ENCODE peak calls at places on chromosome 5, in four cellular contexts. F is K562, V is HepG2, N is H1. G is an unnamed sample.

GRCh38 chr5:134465856-134466240 is 54.2 kb upstream of the CDKN2AIPNL start:
- DNase-seq in V (peak), N (peak), F (peak), G (peak)

GRCh38 chr5:54115768-54116403 is 194.5 kb downstream of the ARL15 start:
- DNase-seq in F (no peak), N (no peak), V (no peak), G (no peak)

GRCh38 chr5:66821626-66822429 is 225.6 kb downstream of the MAST4 start:
- DNase-seq in F (no peak), V (no peak), N (no peak), G (no peak)

GRCh38 chr5:1763960-1764605 is 35.6 kb downstream of the MRPL36 start:
- DNase-seq in F (no peak), N (peak), V (no peak), G (no peak)

GRCh38 chr5:43514471-43514815 is 505 bp downstream of the C5orf34 start:
- DNase-seq in V (peak), N (no peak), F (no peak), G (peak)

GRCh38 chr5:116938488-116938887 is 363.9 kb upstream of the SEMA6A start:
- DNase-seq in N (no peak), V (no peak), F (no peak), G (no peak)

GRCh38 chr5:43336159-43336558 is 22.9 kb upstream of the HMGCS1 start:
- DNase-seq in V (no peak), N (no peak), F (no peak), G (peak)

GRCh38 chr5:88556415-88556814 is 287.8 kb upstream of the TMEM161B start:
- DNase-seq in V (no peak), F (no peak), N (peak), G (no peak)

GRCh38 chr5:64865662-64866061 is 96.9 kb downstream of the CWC27 start:
- DNase-seq in F (no peak), V (no peak), N (no peak), G (no peak)

GRCh38 chr5:52690236-52690685 is 97.5 kb upstream of the ITGA1 start:
- DNase-seq in V (no peak), F (no peak), N (no peak), G (no peak)

GRCh38 chr5:123720955-123721354 is 209.0 kb downstream of the CSNK1G3 start:
- DNase-seq in N (no peak), F (no peak), V (no peak), G (no peak)

GRCh38 chr5:52491071-52491828 is 296.5 kb upstream of the ITGA1 start:
- DNase-seq in F (no peak), N (no peak), V (no peak), G (no peak)

GRCh38 chr5:155735388-155735787 is 591.6 kb upstream of the SGCD start:
- DNase-seq in F (no peak), V (no peak), N (no peak), G (no peak)

GRCh38 chr5:179142434-179143198 is 82.4 kb downstream of the ZNF354C start:
- DNase-seq in V (no peak), N (no peak), F (no peak), G (no peak)

GRCh38 chr5:41955432-41956024 is 30.4 kb downstream of the FBXO4 start:
- DNase-seq in V (peak), N (no peak), F (no peak), G (no peak)

GRCh38 chr5:135034186-135034962 is at the start of gene PITX1:
- DNase-seq in F (peak), V (peak), N (peak), G (peak)

GRCh38 chr5:56376128-56376527 is 143.0 kb upstream of the ANKRD55 start:
- DNase-seq in N (no peak), F (no peak), V (peak), G (no peak)

GRCh38 chr5:56382896-56383295 is 149.8 kb upstream of the ANKRD55 start:
- DNase-seq in V (no peak), F (no peak), N (no peak), G (no peak)

GRCh38 chr5:56375011-56375410 is 141.9 kb upstream of the ANKRD55 start:
- DNase-seq in N (no peak), F (no peak), V (no peak), G (no peak)

GRCh38 chr5:56377573-56377972 is 144.4 kb upstream of the ANKRD55 start:
- DNase-seq in N (no peak), V (no peak), F (no peak), G (no peak)
- TF ChIP-seq MAFK in N (no peak), V (no peak), F (no peak), G (no peak)

DNA sequence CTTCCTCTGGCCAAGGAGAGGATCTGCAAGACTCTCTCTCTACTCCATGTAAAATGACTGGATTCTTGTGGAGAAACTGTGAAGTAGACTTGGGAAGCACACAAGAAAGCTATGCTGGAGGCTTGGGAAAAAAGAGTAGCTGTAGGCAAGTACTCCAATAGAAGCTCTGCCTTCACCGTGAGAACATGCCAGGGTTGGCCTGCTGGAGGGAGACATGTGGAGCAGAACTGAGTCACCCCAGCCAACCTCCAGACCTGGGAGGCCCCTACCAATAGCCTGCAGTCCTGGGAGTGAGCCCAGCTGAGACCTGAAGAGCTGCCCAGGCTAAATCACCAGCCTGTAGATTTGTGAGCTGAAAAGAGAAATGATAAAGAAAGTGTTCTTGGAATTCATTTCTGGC is 66.6 kb downstream of the DEPDC1B start:
- DNase-seq in V (no peak), F (no peak), N (no peak), G (no peak)
- TF ChIP-seq RNF2 in V (no peak), F (no peak), N (no peak), G (no peak)

DNA sequence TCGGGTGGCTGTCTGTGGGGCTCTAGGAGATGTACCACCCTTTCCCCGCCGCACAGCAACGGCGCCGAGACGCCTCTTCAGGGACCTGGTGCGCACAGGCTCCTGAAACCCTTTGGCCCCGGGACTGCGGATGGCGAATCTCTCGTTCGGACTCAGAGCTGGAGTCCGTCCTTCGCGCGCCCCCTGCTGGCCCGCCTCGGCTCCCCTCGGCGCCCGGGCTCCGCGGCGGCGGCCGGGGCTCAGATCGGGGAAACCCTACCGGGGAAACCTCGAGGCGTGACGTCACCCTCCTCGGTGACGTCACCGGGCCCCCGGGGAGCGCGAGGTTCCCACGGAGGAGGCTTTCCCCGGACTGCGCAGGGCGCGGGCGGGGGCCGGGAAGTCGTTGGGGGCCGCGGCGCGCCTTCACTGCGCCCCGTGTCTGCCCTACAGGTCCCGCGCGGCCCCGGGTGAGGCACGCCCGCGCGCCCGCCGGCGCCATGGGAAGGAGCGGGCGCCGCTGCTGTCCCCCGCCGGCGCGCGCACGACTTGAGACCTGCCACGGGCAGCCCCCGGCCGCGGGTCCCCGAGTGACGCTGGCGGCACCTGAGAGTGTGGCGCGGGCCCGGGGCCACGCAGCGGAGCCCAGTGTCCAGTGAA is 7.9 kb downstream of the PRR7 start:
- DNase-seq in F (peak), N (peak), V (peak), G (peak)
- TF ChIP-seq EP300 in F (no peak), N (no peak), V (no peak), G (no peak)

GRCh38 chr5:143693691-143694252 is 118.2 kb upstream of the HMHB1 start:
- DNase-seq in F (no peak), V (no peak), N (no peak), G (no peak)
- TF ChIP-seq MAFK in F (no peak), V (no peak), N (no peak), G (no peak)

DNA sequence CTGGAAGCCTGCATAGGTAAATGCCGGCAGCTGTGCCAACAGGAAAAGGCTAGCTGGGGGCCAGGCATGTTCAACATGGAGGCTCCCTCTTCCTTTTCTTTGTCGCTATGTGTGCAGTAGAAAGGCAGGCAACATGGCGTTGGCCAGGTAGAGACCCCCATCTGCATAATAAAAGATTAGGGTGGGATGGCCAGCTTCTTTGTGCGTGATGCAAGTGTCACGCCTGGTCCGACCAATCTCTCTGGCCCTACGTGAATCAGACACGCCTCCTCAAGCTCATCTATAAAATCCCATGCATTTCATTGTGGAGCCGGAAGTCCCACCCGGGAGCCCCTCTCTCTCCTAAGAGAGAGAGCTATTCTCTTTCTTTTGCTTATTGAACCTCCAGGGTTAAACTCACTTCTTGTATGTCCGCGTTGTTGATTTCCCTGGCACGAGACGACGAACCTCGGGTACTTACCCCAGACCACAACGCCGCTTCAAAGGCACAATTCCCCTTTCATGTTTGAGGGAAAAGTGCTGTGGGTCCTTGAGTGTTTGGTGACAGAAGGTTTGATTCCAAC is 25.0 kb upstream of the C5orf47 start:
- DNase-seq in F (no peak), V (no peak), N (peak), G (no peak)
- TF ChIP-seq RNF2 in F (no peak), V (no peak), N (no peak), G (no peak)

GRCh38 chr5:126536874-126537273 is 58.1 kb downstream of the ALDH7A1 start:
- DNase-seq in F (no peak), V (no peak), N (peak), G (no peak)
- TF ChIP-seq EP300 in F (no peak), V (no peak), N (no peak), G (no peak)

GRCh38 chr5:26388946-26389345 is 649.4 kb downstream of the CDH9 start:
- DNase-seq in V (no peak), F (no peak), N (no peak), G (no peak)
- TF ChIP-seq MAFK in V (no peak), F (no peak), N (no peak), G (no peak)

GRCh38 chr5:83530186-83530585 is 58.6 kb downstream of the VCAN start:
- DNase-seq in V (no peak), F (no peak), N (no peak), G (no peak)
- TF ChIP-seq RNF2 in V (no peak), F (no peak), N (no peak), G (no peak)

GRCh38 chr5:173412566-173412965 is 84.4 kb upstream of the STC2 start:
- DNase-seq in V (no peak), F (no peak), N (no peak), G (no peak)
- TF ChIP-seq EP300 in V (no peak), F (no peak), N (no peak), G (no peak)